ENCODE peak calls at places on chromosomes 16 and 17, in six cellular contexts. One of them, this sample, is unnamed.

GRCh38 chr17:37541880-37542675 is 52.4 kb downstream of the DUSP14 start:
- DNase-seq in fibroblast of lung: peak
- DNase-seq in DND-41: no peak
- DNase-seq in neural progenitor cell: no peak
- DNase-seq in left lung: peak
- DNase-seq in GM23338: peak
- DNase-seq in this sample: peak

GRCh38 chr17:66540131-66540781 is 237.8 kb downstream of the PRKCA start:
- DNase-seq in fibroblast of lung: peak
- DNase-seq in DND-41: peak
- DNase-seq in neural progenitor cell: peak
- DNase-seq in left lung: no peak
- DNase-seq in GM23338: peak
- DNase-seq in this sample: no peak

GRCh38 chr17:20706752-20707372 is 127.3 kb downstream of the CDRT15L2 start:
- DNase-seq in fibroblast of lung: no peak
- DNase-seq in DND-41: no peak
- DNase-seq in neural progenitor cell: no peak
- DNase-seq in left lung: no peak
- DNase-seq in GM23338: no peak
- DNase-seq in this sample: no peak

GRCh38 chr16:88747588-88748301 is 37.3 kb downstream of the PIEZO1 start:
- DNase-seq in fibroblast of lung: no peak
- DNase-seq in DND-41: peak
- DNase-seq in neural progenitor cell: no peak
- DNase-seq in left lung: no peak
- DNase-seq in GM23338: peak
- DNase-seq in this sample: peak

GRCh38 chr16:52912565-52913173 is 140.0 kb downstream of the CHD9NB start:
- DNase-seq in fibroblast of lung: peak
- DNase-seq in DND-41: peak
- DNase-seq in neural progenitor cell: peak
- DNase-seq in left lung: peak
- DNase-seq in GM23338: peak
- DNase-seq in this sample: peak

GRCh38 chr16:67950335-67950843 is 6.5 kb upstream of the LCAT start:
- DNase-seq in fibroblast of lung: no peak
- DNase-seq in DND-41: no peak
- DNase-seq in neural progenitor cell: no peak
- DNase-seq in left lung: no peak
- DNase-seq in GM23338: no peak
- DNase-seq in this sample: no peak

GRCh38 chr17:35520043-35520442 is 17.4 kb downstream of the SLFN12L start:
- DNase-seq in fibroblast of lung: no peak
- DNase-seq in DND-41: no peak
- DNase-seq in neural progenitor cell: no peak
- DNase-seq in left lung: no peak
- DNase-seq in GM23338: no peak
- DNase-seq in this sample: no peak

GRCh38 chr16:48535831-48536599 is 74.0 kb downstream of the N4BP1 start:
- DNase-seq in fibroblast of lung: peak
- DNase-seq in DND-41: peak
- DNase-seq in neural progenitor cell: peak
- DNase-seq in left lung: peak
- DNase-seq in GM23338: peak
- DNase-seq in this sample: peak

GRCh38 chr17:67490471-67490870 is 113.4 kb downstream of the PITPNC1 start:
- DNase-seq in fibroblast of lung: no peak
- DNase-seq in DND-41: no peak
- DNase-seq in neural progenitor cell: peak
- DNase-seq in left lung: no peak
- DNase-seq in GM23338: peak
- DNase-seq in this sample: no peak

GRCh38 chr16:821751-822150 is 21.2 kb upstream of the GNG13 start:
- DNase-seq in fibroblast of lung: no peak
- DNase-seq in DND-41: no peak
- DNase-seq in neural progenitor cell: no peak
- DNase-seq in left lung: no peak
- DNase-seq in GM23338: no peak
- DNase-seq in this sample: no peak

GRCh38 chr17:83194761-83195329 is 115.4 kb downstream of the METRNL start:
- DNase-seq in fibroblast of lung: peak
- DNase-seq in DND-41: no peak
- DNase-seq in neural progenitor cell: no peak
- DNase-seq in left lung: peak
- DNase-seq in GM23338: no peak
- DNase-seq in this sample: peak

GRCh38 chr17:47953945-47954344 is 3.7 kb downstream of the PRR15L start:
- DNase-seq in fibroblast of lung: no peak
- DNase-seq in DND-41: no peak
- DNase-seq in neural progenitor cell: no peak
- DNase-seq in left lung: no peak
- DNase-seq in GM23338: peak
- DNase-seq in this sample: no peak
- TF ChIP-seq CTCF in fibroblast of lung: peak
- TF ChIP-seq CTCF in DND-41: no peak
- TF ChIP-seq CTCF in neural progenitor cell: peak
- TF ChIP-seq CTCF in left lung: peak
- TF ChIP-seq CTCF in GM23338: no peak
- TF ChIP-seq CTCF in this sample: no peak

DNA sequence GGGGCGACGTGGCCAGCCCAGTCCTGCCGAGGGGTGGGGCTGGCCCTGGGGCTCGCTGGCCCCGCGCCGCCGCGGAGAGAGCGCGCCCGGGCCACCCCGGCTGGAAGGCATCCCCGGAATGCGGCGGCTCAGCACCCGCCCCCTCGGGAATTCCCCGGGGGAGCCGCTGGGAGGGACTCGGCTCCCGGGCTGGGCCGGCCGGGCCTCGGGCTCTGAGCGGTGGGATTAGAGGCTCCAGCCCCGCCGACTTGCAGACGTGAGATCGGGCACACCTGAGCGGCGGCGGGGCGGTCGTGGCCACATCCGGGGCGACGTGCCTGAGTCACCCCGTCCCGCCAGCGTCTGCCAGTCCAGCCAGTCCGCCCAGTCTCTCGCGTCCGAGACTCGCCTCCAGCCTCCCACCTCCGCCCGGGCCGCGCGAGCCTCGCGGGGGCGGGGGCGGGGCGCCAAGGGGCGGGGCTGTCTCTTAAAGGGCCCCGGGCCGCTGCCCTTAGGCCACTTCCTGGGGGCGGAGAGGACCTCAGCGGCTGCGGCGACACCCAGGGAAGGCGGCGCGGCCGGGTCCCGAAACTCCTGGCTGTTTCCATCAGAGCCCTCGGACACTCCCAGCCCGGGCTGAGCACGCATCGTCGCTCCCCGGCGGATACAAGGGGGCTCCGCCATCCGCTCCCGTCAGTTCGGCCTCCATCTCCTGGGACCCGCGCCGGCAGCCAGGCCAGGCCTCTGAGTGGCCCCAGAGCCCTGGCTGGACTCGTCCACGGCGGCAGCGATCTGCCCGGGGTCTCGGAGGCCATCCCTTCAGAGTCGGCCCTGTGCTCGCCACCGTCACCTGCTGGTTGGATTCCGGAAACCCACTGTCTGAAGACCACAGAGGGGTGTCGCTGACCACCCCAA is at the start of gene KCTD11:
- DNase-seq in fibroblast of lung: peak
- DNase-seq in DND-41: no peak
- DNase-seq in neural progenitor cell: peak
- DNase-seq in left lung: peak
- DNase-seq in GM23338: peak
- DNase-seq in this sample: peak
- TF ChIP-seq CTCF in fibroblast of lung: peak
- TF ChIP-seq CTCF in DND-41: no peak
- TF ChIP-seq CTCF in neural progenitor cell: peak
- TF ChIP-seq CTCF in left lung: no peak
- TF ChIP-seq CTCF in GM23338: peak
- TF ChIP-seq CTCF in this sample: no peak

DNA sequence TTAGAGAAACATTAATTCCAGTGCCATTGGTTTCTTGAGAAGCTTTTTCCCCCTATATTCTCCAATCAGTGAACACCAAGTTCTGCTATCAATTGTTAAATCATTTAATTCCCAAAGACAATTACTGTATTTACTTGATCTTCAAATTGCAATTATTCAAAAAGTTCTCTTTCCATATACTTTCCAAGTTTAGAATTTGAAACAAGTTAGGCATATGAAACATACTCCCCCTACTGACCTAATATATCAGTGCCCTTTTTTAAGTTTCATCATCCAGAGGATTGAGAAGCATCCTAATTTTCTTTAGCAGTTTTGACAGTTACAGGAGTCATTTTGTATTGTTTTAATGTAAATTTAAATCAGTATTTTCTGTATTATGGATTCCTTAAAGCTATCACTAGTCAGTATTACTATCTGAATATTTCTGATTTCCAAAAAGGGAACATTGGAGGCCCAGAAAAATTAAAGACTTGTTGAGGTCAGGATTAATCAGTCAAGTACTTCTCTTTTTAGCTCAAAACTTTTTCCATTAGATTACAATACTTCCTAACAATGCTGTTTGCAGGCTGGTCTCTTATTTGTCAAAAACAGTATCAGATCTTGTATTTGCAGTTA is 16.3 kb downstream of the MEIOC start:
- DNase-seq in fibroblast of lung: peak
- DNase-seq in DND-41: no peak
- DNase-seq in neural progenitor cell: peak
- DNase-seq in left lung: no peak
- DNase-seq in GM23338: peak
- DNase-seq in this sample: no peak
- TF ChIP-seq CTCF in fibroblast of lung: peak
- TF ChIP-seq CTCF in DND-41: peak
- TF ChIP-seq CTCF in neural progenitor cell: peak
- TF ChIP-seq CTCF in left lung: peak
- TF ChIP-seq CTCF in GM23338: no peak
- TF ChIP-seq CTCF in this sample: peak

DNA sequence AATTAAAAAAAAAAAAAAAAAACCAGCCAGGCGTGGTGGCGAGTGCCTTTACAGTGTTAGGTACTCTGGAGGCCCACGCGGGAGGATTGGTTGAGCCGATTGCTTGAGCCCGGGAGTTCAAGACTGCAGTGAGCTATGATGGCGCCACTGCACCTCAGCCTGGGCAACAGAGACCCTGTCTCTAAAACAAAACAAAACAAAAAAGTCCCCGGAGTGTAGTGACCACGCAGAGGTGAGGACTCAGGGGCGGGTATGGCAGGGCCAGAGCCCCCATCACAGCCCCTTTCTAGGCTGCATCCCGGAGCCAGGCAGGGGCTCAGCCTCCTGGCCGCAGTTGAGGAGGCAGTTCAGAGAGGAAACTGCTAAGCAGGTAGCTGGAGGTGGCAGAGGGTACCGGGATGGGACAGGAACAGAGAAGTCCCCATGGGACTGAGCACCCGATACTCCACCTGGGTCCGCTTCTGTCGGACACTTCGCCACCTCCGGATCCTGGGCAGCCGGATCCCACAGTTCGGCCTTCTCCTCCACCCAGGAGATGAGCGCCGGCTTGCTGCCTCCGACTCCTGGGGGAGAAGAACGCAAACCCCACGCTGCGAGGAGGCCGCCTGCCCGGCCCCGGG is 800 bp downstream of the ZNF747 start:
- DNase-seq in fibroblast of lung: no peak
- DNase-seq in DND-41: peak
- DNase-seq in neural progenitor cell: peak
- DNase-seq in left lung: no peak
- DNase-seq in GM23338: no peak
- DNase-seq in this sample: peak
- TF ChIP-seq CTCF in fibroblast of lung: no peak
- TF ChIP-seq CTCF in DND-41: no peak
- TF ChIP-seq CTCF in neural progenitor cell: no peak
- TF ChIP-seq CTCF in left lung: no peak
- TF ChIP-seq CTCF in GM23338: peak
- TF ChIP-seq CTCF in this sample: no peak

DNA sequence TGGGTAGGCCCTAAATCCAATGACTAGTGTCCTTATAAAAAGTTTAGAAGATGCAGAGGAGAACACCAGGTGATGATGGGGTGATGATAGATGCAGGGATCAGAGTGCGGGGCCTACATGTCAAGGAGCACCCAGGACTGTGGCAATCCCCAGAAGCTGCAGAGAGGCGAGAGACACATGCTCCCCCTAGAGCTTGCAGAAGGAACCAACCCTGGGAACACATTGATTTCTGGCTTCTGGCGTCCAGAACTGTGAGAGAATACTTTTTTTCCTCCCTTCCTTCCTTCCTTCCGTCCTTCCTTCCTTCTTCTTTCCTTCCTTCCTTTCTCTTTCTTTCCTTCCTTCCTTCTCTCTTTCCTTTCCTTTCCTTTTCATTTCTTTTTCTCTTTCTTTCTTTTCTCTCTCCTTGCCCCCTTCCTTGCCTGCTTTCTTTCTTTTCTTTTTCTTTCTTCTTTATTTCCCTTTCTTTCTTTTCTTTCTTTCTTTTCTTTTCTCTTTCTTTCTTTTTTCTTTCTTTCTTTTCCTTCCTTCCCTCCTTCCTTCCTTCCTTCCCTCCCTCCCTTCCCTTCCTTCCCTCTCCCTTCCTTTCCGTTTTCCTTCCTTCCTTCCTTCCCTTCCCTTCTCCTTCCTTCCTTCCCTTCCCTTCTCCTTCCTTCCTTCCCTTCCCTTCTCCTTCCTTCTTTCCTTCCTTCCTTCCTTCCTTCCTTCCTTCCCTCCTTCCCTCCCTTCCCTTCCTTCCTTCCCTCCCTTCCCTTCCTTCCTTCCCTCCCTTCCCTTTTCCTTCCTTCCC is 134.3 kb downstream of the HAPSTR1 start:
- DNase-seq in fibroblast of lung: no peak
- DNase-seq in DND-41: peak
- DNase-seq in neural progenitor cell: peak
- DNase-seq in left lung: no peak
- DNase-seq in GM23338: peak
- DNase-seq in this sample: peak
- TF ChIP-seq CTCF in fibroblast of lung: peak
- TF ChIP-seq CTCF in DND-41: peak
- TF ChIP-seq CTCF in neural progenitor cell: peak
- TF ChIP-seq CTCF in left lung: peak
- TF ChIP-seq CTCF in GM23338: peak
- TF ChIP-seq CTCF in this sample: no peak

DNA sequence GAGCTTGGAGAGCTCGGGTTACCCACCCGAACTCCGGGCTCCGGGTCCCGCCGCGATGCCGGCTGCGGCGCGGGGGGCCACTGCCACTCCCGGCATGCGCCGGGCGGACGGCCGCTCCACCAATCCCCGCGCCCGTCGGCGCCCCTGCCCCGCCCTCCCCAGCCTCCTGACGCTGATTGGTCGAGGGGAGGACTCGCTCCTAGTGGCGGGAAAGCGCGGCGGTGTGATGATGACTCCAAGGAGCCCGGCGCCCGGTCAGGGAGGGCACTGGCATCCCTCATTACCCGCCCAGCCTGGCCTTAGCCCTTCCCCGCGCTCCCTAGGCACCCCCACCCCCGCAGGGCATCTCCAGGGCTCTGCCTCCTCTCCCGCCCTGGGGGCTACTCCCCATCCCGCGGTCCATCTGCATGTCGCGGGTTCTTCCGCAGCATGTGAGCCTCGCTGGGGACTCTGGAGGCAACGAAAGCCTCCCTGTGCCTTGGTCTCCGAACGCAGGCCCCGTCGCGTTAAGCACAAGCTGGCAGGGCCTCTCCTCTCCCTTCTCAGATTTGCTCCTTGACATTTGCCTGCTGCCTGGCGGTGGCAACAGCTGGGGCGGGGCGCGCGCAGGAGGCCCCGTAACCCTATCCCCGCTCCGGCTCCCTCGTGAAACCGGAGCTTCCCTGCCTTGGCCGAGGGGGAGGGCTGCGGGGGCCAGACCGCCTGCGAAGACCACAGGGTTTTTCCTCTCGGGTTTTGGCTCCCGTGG is 1.7 kb downstream of the ATP2A1 start:
- DNase-seq in fibroblast of lung: peak
- DNase-seq in DND-41: peak
- DNase-seq in neural progenitor cell: peak
- DNase-seq in left lung: peak
- DNase-seq in GM23338: peak
- DNase-seq in this sample: peak
- TF ChIP-seq CTCF in fibroblast of lung: no peak
- TF ChIP-seq CTCF in DND-41: no peak
- TF ChIP-seq CTCF in neural progenitor cell: no peak
- TF ChIP-seq CTCF in left lung: peak
- TF ChIP-seq CTCF in GM23338: no peak
- TF ChIP-seq CTCF in this sample: no peak